ENCODE peak calls at places on chromosome 10, in six cellular contexts. G, U, K, F, E and D are unnamed samples.

GRCh38 chr10:65423043-65423442 is 1502.8 kb upstream of the LRRTM3 start:
- DNase-seq in K (no peak), F (no peak), G (no peak), E (no peak), U (no peak), D (no peak)

GRCh38 chr10:110504111-110504735 is 6.5 kb downstream of the DUSP5 start:
- DNase-seq in F (no peak), U (peak), K (no peak), G (no peak), E (peak), D (peak)

GRCh38 chr10:36126076-36126475 is 484.0 kb upstream of the FZD8 start:
- DNase-seq in K (no peak), U (no peak), E (no peak), F (no peak), G (no peak), D (no peak)

GRCh38 chr10:122276611-122277205 is 5.6 kb downstream of the BTBD16 start:
- DNase-seq in K (no peak), G (no peak), E (no peak), F (no peak), U (peak), D (peak)

GRCh38 chr10:114974625-114975421 is 36.8 kb downstream of the TRUB1 start:
- DNase-seq in G (no peak), U (no peak), F (no peak), K (no peak), E (no peak), D (peak)

GRCh38 chr10:74738985-74739567 is 87.3 kb upstream of the KAT6B start:
- DNase-seq in E (no peak), G (peak), K (no peak), F (no peak), U (no peak), D (peak)

GRCh38 chr10:42932735-42933453 is 144.0 kb upstream of the RET start:
- DNase-seq in F (no peak), G (peak), E (no peak), U (no peak), K (no peak), D (no peak)

GRCh38 chr10:64733980-64734379 is 1212.8 kb downstream of the REEP3 start:
- DNase-seq in F (peak), E (no peak), U (no peak), K (peak), G (no peak), D (peak)

GRCh38 chr10:92691042-92691590 is 1.4 kb downstream of the HHEX start:
- DNase-seq in U (no peak), K (no peak), E (no peak), G (peak), F (no peak), D (no peak)

GRCh38 chr10:15684768-15685167 is 35.0 kb downstream of the ITGA8 start:
- DNase-seq in K (no peak), G (no peak), E (no peak), F (no peak), U (no peak), D (no peak)

GRCh38 chr10:598415-599170 is 90.9 kb downstream of the DIP2C start:
- DNase-seq in G (no peak), K (no peak), F (no peak), U (peak), E (no peak), D (peak)

GRCh38 chr10:4470231-4470840 is 355.7 kb upstream of the AKR1E2 start:
- DNase-seq in F (no peak), E (no peak), G (no peak), U (peak), K (no peak), D (peak)

GRCh38 chr10:2076528-2076927 is 339.2 kb upstream of the ADARB2 start:
- DNase-seq in K (no peak), U (no peak), E (no peak), G (peak), F (no peak), D (no peak)

GRCh38 chr10:43202657-43203490 is 64.0 kb downstream of the RASGEF1A start:
- DNase-seq in G (no peak), K (peak), U (no peak), E (no peak), F (peak), D (no peak)

DNA sequence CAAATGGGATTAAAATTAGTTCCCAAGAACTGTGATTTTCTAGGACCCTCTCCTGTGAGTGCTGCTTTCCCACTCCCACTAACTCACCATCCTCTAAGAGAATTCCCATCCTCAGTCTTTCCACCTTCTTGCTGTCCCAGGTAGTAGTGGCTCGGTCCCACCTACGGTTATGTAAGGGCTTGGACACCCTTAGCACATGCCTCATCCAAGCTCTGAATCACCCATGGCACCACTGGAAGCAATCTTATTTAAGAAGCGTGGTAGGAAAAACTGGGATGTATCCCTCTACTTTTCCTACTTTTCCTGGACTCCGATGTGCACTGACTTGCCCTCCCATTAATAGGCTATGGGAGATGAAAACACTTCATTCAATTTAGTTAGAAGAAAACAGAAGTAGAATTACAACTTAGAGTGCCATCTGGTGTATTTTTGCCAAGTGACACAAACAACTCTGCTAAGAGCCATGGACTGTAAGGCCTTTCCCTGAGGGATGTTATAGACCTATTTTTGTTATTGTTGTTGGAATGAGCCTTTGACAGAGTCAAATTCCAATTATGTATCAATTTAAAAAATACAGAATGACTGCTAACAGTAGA is 13.7 kb upstream of the ANKRD22 start:
- DNase-seq in K (no peak), F (no peak), E (no peak), G (no peak), U (peak), D (peak)
- TF ChIP-seq CTCF in K (no peak), F (peak), E (no peak), G (no peak), U (peak), D (no peak)

DNA sequence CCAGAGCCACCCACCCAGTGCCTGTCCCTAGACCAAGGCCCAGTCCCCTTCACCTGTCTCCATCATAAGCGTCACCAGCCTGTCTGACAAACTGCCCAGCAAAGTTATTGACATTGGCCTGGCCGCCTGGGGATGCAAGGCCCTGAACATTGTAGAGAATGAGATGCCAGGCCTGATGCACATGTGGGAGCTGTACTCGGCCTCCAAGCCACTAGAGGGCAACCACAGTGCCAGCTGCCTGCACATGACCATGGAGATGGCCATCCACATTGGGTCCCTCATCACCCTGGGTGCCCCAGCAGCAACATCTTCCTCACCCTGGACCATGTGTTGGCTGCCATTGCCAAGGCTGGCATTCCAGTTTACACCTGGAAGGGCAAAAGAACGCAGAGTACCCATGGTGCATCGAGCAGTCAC is 63.7 kb upstream of the ANTXRL start:
- DNase-seq in K (peak), G (no peak), E (peak), F (peak), U (no peak), D (no peak)
- TF ChIP-seq CTCF in K (peak), G (no peak), E (no peak), F (peak), U (peak), D (peak)

GRCh38 chr10:72330059-72330426 is 24.7 kb downstream of the DNAJB12 start:
- DNase-seq in E (no peak), U (no peak), F (no peak), K (no peak), G (no peak), D (no peak)

GRCh38 chr10:72329290-72330058 is 25.2 kb downstream of the DNAJB12 start:
- DNase-seq in K (no peak), G (no peak), E (no peak), F (peak), U (no peak), D (no peak)

GRCh38 chr10:72332423-72333110 is 22.2 kb downstream of the DNAJB12 start:
- DNase-seq in E (no peak), K (no peak), U (no peak), G (no peak), F (no peak), D (no peak)

GRCh38 chr10:72333111-72334012 is 21.4 kb downstream of the DNAJB12 start:
- DNase-seq in G (no peak), U (no peak), K (no peak), F (no peak), E (no peak), D (no peak)

DNA sequence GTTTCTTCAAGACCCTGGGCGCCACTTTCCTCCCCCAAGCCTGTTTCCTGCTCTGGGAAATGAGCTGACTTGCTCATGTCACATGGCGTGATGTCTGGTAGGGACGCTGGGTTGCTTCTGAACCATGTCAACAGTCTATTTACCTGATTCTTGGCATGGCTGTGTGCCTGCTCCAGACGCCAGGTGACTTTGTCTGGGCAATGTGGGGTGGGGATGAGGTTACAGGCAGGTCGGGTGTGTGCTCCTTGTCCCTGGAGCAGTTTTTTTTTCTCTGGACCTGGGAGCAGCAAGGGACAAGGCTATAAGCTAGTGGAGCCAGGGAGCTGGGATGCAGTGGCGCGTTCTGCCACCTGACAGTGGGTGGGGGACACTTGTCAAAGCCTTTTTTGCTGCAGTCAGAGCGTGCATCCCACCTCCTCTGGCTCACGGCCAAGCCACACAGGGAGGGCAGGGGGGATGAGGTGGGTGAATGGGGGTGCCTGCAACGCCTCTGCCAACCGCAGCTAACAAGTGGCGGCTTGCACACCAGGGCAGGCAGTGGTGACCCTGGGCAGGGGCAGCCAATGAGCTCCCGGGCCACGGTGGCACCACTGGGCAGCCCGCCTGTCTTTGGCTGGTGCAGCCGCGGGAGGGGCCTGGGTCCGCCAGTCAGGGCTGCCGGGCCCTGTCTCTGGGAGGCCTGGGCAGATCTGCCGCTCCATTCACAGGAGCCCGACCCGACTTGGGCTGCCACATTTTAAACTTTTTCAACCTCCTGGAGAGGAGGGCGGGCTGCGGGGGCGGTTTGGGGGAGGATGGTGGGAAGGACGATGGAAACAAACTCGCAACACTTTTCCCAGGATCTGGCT is 22.9 kb downstream of the DNAJB12 start:
- DNase-seq in G (peak), U (no peak), E (no peak), F (peak), K (peak), D (peak)
- TF ChIP-seq CTCF in G (peak), U (no peak), E (peak), F (peak), K (peak), D (no peak)

DNA sequence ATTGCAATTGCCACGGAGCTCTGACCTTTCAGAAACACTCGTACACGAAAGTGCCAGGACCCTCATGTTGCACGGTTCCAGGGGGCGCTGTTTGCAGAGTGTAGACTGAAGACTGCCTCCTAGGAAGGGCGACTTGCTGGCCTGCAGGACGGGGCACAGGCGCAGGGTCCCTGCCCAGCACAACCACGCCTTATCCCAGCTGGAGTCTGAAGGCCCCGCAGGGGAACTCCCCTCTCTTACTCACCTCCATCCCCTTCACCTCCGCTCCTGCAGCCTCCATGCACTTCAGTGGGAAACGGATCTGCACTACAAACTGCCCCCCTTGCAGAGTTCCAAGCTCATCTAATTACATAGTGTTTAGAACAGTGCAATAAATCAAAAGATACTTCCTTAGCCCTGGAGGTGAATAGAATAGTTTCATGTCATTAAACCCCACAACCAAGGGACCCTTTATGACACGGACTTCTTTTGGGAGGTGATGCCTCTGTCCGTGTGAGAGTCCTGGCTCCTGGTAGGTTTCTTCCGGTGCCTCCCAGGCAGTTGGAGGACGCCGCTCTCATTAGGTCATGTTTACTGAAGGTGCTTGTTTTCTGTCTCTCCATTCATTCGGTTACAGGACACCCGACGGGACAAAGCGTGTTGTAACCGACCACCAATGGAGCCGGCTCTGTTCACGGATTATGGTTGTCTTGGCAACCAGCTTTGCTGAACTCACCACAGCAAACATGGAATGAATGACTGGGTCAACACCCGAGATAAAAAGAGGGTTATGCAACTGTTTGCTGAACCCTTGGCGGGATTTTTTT is 262.2 kb downstream of the BAMBI start:
- DNase-seq in E (peak), K (peak), U (no peak), F (peak), G (no peak), D (peak)
- TF ChIP-seq CTCF in E (no peak), K (peak), U (peak), F (peak), G (no peak), D (no peak)

GRCh38 chr10:128884061-128884425 is 583.0 kb upstream of the MGMT start:
- DNase-seq in U (no peak), E (no peak), K (no peak), F (no peak), G (peak), D (no peak)

GRCh38 chr10:128887856-128888255 is 579.2 kb upstream of the MGMT start:
- DNase-seq in E (no peak), F (no peak), K (no peak), G (peak), U (no peak), D (no peak)

GRCh38 chr10:128884496-128884895 is 582.5 kb upstream of the MGMT start:
- DNase-seq in U (no peak), K (no peak), F (no peak), G (peak), E (no peak), D (no peak)

GRCh38 chr10:128883126-128884060 is 583.6 kb upstream of the MGMT start:
- DNase-seq in G (peak), F (no peak), E (no peak), U (no peak), K (no peak), D (no peak)

DNA sequence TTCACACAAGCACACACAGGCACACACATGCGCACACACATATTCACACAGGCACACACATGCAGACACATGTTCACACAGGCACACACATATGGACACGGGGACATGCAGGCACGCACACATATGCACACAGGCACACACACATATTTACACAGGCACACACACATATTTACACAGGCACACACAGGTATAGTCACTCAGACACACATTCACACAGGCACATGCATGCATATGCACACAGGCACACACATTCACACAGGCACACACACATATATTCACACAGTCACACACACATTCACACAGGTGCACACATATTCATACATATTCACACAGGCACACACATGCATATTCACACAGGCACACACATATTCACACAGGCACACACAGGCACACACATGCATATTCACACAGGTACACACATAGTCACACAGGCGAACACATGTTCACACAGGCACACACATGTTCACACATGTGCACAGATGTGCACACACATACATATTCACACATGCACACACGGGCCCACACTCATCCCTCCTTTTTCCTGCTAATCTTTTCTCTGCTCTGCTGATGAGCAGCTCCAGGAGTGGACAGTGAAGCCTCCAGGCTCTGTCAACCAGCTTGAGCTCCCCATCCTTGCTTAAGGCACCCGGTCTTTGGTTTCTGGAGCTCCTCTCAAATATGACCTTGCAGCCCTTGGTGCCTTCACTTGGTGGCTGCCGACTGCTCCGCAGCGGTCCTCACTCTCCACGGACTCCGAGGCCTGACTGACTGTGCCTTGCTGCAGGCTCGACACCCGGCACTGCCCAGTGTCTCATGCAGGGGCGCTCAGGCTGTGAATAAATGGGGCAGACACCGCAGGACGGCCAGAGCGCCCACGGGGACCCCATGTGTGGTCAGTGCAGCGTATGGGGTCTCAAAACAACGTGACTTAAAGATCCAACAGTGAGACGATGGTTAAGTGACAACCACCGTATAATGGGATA is 581.2 kb upstream of the MGMT start:
- DNase-seq in K (no peak), G (peak), E (no peak), F (no peak), U (no peak), D (no peak)
- TF ChIP-seq CTCF in K (no peak), G (no peak), E (no peak), F (no peak), U (no peak), D (no peak)

GRCh38 chr10:60914676-60915075 is 29.3 kb downstream of the RHOBTB1 start:
- DNase-seq in U (peak), E (peak), G (peak), K (no peak), F (no peak), D (peak)

GRCh38 chr10:60917331-60918280 is 26.4 kb downstream of the RHOBTB1 start:
- DNase-seq in K (no peak), F (no peak), E (no peak), U (peak), G (no peak), D (peak)

GRCh38 chr10:60913091-60913490 is 30.9 kb downstream of the RHOBTB1 start:
- DNase-seq in G (no peak), F (no peak), U (no peak), E (no peak), K (no peak), D (no peak)

GRCh38 chr10:60913657-60914056 is 30.3 kb downstream of the RHOBTB1 start:
- DNase-seq in G (no peak), U (no peak), E (no peak), F (no peak), K (no peak), D (no peak)

DNA sequence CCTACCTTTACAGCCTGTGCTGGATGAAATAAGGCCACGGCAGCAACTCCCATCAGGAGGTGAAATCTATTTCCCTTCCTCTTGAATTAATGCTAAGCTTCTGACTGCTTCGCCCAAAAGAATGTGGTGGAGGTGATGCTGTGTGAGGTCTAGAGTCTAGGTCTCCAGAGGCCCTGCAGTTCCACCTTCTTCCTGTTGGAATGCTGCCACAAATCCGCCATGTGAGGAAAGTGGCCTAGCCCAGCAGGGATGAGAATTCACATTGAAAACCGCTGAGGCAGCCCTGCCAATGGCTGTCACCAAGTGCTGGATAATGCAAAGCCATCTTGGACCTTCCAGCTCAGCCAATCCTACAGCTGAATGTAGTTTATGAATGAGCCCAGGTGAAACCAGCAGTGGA is 28.0 kb downstream of the RHOBTB1 start:
- DNase-seq in F (peak), U (no peak), G (no peak), K (peak), E (no peak), D (peak)
- TF ChIP-seq CTCF in F (peak), U (peak), G (peak), K (peak), E (no peak), D (peak)